ENCODE peak calls at places on chromosomes 16 and 17, in nine cellular contexts. V is PC-3, C is right lobe of liver, O is neural progenitor cell, Q is progenitor cell of endocrine pancreas, L is AG04450, D is hepatocyte, E is suprapubic skin, J is cardiac fibroblast. F is an unnamed sample.

GRCh38 chr16:75257886-75258806 is 6.7 kb upstream of the BCAR1 start:
- DNase-seq in D (no peak), E (peak; percentile 43), L (no peak), V (no peak), Q (no peak), J (no peak), O (no peak), C (no peak), F (no peak)

GRCh38 chr16:88983771-88984687 is 7.0 kb upstream of the CBFA2T3 start:
- DNase-seq in Q (no peak), L (no peak), O (no peak), V (no peak), E (no peak), C (no peak), D (no peak), J (no peak), F (peak; percentile 74)

GRCh38 chr17:78661092-78661770 is 84.0 kb upstream of the DNAH17 start:
- DNase-seq in J (no peak), D (peak; percentile 20), C (no peak), O (no peak), V (peak; percentile 92), L (no peak), E (peak; percentile 77), Q (no peak), F (no peak)

GRCh38 chr17:17890773-17891759 is 54.3 kb upstream of the SREBF1 start:
- DNase-seq in C (peak; percentile 66), O (peak; percentile 75), J (peak; percentile 77), V (peak; percentile 73), D (peak; percentile 81), E (no peak), L (peak; percentile 42), Q (peak; percentile 39), F (peak; percentile 82)

GRCh38 chr16:89593841-89594240 is 18.3 kb downstream of the CPNE7 start:
- DNase-seq in E (no peak), L (no peak), D (no peak), V (no peak), Q (no peak), C (no peak), O (no peak), J (no peak), F (no peak)

GRCh38 chr17:42284566-42284965 is 3.7 kb upstream of the STAT5A start:
- DNase-seq in E (peak; percentile 62), C (no peak), L (no peak), V (no peak), D (no peak), O (no peak), J (no peak), Q (no peak), F (no peak)

GRCh38 chr17:80992077-80992947 is 671 bp downstream of the CHMP6 start:
- DNase-seq in Q (no peak), V (no peak), O (peak; percentile 57), D (peak; percentile 26), E (no peak), J (no peak), L (no peak), C (no peak), F (peak; percentile 46)

GRCh38 chr17:2954898-2955445 is 108.4 kb downstream of the OR1D5 start:
- DNase-seq in V (peak; percentile 94), O (no peak), J (peak; percentile 97), E (peak; percentile 54), D (no peak), Q (no peak), L (peak; percentile 89), C (no peak), F (no peak)

GRCh38 chr17:56819030-56819429 is 14.7 kb downstream of the C17orf67 start:
- DNase-seq in E (no peak), Q (no peak), C (no peak), L (no peak), O (no peak), J (no peak), V (no peak), D (no peak), F (no peak)

GRCh38 chr16:73949574-73950348 is 346.9 kb upstream of the PSMD7 start:
- DNase-seq in C (no peak), Q (no peak), L (peak; percentile 66), D (peak; percentile 77), J (peak; percentile 71), O (no peak), V (peak; percentile 60), E (no peak), F (no peak)

GRCh38 chr16:76535-77272 is 1.3 kb upstream of the MPG start:
- DNase-seq in O (no peak), Q (no peak), E (no peak), D (peak; percentile 77), J (peak; percentile 91), L (no peak), V (peak; percentile 74), C (peak; percentile 76), F (no peak)

GRCh38 chr17:58755577-58756245 is at the start of gene PPM1E:
- DNase-seq in C (peak; percentile 63), J (peak; percentile 35), D (peak; percentile 76), E (no peak), V (peak; percentile 26), O (peak; percentile 99), L (no peak), Q (peak; percentile 68), F (peak; percentile 82)

GRCh38 chr16:85490971-85491771 is 122.0 kb upstream of the GSE1 start:
- DNase-seq in O (peak; percentile 65), E (no peak), J (no peak), V (peak; percentile 9), C (no peak), D (peak; percentile 30), Q (no peak), L (no peak), F (peak; percentile 79)

GRCh38 chr17:79927136-79927661 is 88.0 kb upstream of the CBX4 start:
- DNase-seq in Q (no peak), V (no peak), E (no peak), D (peak; percentile 73), C (no peak), J (no peak), O (no peak), L (no peak), F (no peak)

GRCh38 chr16:27515874-27516353 is 33.8 kb downstream of the GTF3C1 start:
- DNase-seq in E (no peak), J (peak; percentile 41), C (no peak), D (peak; percentile 30), O (peak; percentile 51), L (no peak), Q (no peak), V (peak; percentile 45), F (peak; percentile 59)

GRCh38 chr17:77609553-77610517 is 348.7 kb upstream of the TNRC6C start:
- DNase-seq in D (no peak), L (no peak), O (no peak), E (peak; percentile 57), V (no peak), Q (no peak), C (no peak), J (no peak), F (peak; percentile 64)

GRCh38 chr16:19094542-19095365 is 19.0 kb upstream of the ITPRIPL2 start:
- DNase-seq in J (peak; percentile 25), L (no peak), V (peak; percentile 66), Q (no peak), C (no peak), D (no peak), O (no peak), E (peak; percentile 55), F (no peak)

GRCh38 chr17:70344356-70345060 is 175.2 kb downstream of the KCNJ2 start:
- DNase-seq in L (no peak), V (peak; percentile 26), Q (no peak), C (no peak), D (no peak), E (no peak), O (no peak), J (peak; percentile 26), F (no peak)

GRCh38 chr17:74453665-74454196 is 12.7 kb upstream of the CD300A start:
- DNase-seq in O (peak; percentile 97), D (no peak), V (peak; percentile 88), C (no peak), L (no peak), Q (peak; percentile 85), E (no peak), J (no peak), F (peak; percentile 96)

GRCh38 chr16:49282690-49283375 is 1.2 kb upstream of the CBLN1 start:
- DNase-seq in C (peak; percentile 51), J (peak; percentile 2), D (peak; percentile 38), E (no peak), O (peak; percentile 49), Q (peak; percentile 37), L (no peak), V (no peak), F (peak; percentile 18)

GRCh38 chr17:41656249-41657023 is 32.1 kb upstream of the KRT17 start:
- DNase-seq in V (no peak), Q (no peak), O (no peak), L (no peak), E (no peak), D (no peak), C (no peak), J (no peak), F (no peak)

GRCh38 chr17:71667661-71668060 is 453.2 kb upstream of the SOX9 start:
- DNase-seq in D (no peak), Q (no peak), O (no peak), V (no peak), L (no peak), C (no peak), E (no peak), J (no peak), F (no peak)
- TF ChIP-seq CTCF in D (no peak), Q (no peak), O (no peak), V (no peak), L (no peak), C (no peak), E (no peak), J (no peak), F (no peak)

DNA sequence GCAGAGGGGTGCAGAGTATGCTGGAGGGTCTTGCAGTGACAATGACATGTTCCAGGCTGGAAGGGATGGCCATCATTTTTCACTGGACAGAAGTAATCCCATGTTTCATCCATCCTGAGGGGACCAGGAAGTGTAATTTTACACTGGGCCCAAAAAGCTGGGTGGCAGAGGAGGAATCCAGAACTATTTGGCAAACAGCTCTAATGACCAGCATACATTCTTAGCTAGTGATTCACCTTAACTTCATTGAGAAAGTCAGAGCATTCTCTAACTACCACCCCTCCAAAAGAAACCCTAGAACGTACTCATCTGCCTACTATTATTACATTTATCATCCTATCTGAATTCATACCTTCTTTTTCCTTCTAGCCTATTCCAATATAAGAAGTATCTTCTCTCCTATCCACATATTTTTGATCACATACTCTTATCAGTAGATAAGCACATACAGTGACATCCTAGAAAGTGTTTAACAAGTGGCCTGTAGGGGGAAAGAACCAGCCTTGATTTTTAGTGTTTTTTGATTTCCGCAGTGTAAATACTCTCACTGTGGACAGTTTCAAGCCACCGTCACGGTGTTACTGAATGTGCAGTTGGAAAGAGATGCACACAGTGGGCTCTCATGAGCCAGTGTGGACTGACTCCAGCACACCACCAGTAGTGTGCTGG is 118.1 kb downstream of the FTO start:
- DNase-seq in D (no peak), O (no peak), Q (no peak), C (no peak), J (peak; percentile 89), L (peak; percentile 44), E (no peak), V (peak; percentile 81), F (no peak)
- TF ChIP-seq CTCF in D (no peak), O (no peak), Q (no peak), C (no peak), J (peak; percentile 15), L (peak; percentile 34), E (no peak), V (peak; percentile 17), F (no peak)

GRCh38 chr17:45300060-45300751 is 16.6 kb downstream of the MAP3K14 start:
- DNase-seq in V (no peak), J (no peak), D (no peak), E (no peak), Q (no peak), O (no peak), C (no peak), L (no peak), F (no peak)
- TF ChIP-seq CTCF in V (peak; percentile 14), J (no peak), D (no peak), E (no peak), Q (no peak), O (no peak), C (no peak), L (no peak), F (no peak)

GRCh38 chr16:2603165-2604015 is 65.6 kb downstream of the PDPK1 start:
- DNase-seq in D (peak; percentile 97), C (peak; percentile 94), L (peak; percentile 90), E (peak; percentile 97), O (peak; percentile 97), V (peak; percentile 93), J (peak; percentile 97), Q (peak; percentile 90), F (peak; percentile 99)
- TF ChIP-seq CTCF in D (no peak), C (no peak), L (no peak), E (no peak), O (no peak), V (no peak), J (no peak), Q (no peak), F (no peak)

F was measured in GM10248.